ENCODE peak calls at places on chromosomes 2 and 18, in ten cellular contexts. One of them, this sample, is unnamed. For H3K9me3, the result is how much of the 10 kb centered on the place peaks cover.

GRCh38 chr2:140457483-140457882 is 1673.3 kb downstream of the LRP1B start:
- DNase-seq in Peyer's patch: no peak
- DNase-seq in PC-9: no peak
- DNase-seq in heart left ventricle: no peak
- DNase-seq in left ventricle myocardium inferior: no peak
- DNase-seq in MM.1S: no peak
- DNase-seq in heart right ventricle: no peak
- DNase-seq in body of pancreas: no peak
- DNase-seq in breast epithelium: no peak
- DNase-seq in mammary epithelial cell: no peak
- DNase-seq in this sample: no peak

GRCh38 chr2:16068233-16068940 is 128.0 kb downstream of the MYCN start:
- DNase-seq in Peyer's patch: no peak
- DNase-seq in PC-9: no peak
- DNase-seq in heart left ventricle: no peak
- DNase-seq in left ventricle myocardium inferior: no peak
- DNase-seq in MM.1S: no peak
- DNase-seq in heart right ventricle: no peak
- DNase-seq in body of pancreas: no peak
- DNase-seq in breast epithelium: no peak
- DNase-seq in mammary epithelial cell: no peak
- DNase-seq in this sample: peak

GRCh38 chr2:171161425-171162289 is 964 bp upstream of the TLK1 start:
- DNase-seq in Peyer's patch: no peak
- DNase-seq in PC-9: no peak
- DNase-seq in heart left ventricle: no peak
- DNase-seq in left ventricle myocardium inferior: no peak
- DNase-seq in MM.1S: peak
- DNase-seq in heart right ventricle: no peak
- DNase-seq in body of pancreas: no peak
- DNase-seq in breast epithelium: no peak
- DNase-seq in mammary epithelial cell: no peak
- DNase-seq in this sample: no peak

GRCh38 chr2:69305712-69306611 is 81.1 kb downstream of the GFPT1 start:
- DNase-seq in Peyer's patch: no peak
- DNase-seq in PC-9: no peak
- DNase-seq in heart left ventricle: peak
- DNase-seq in left ventricle myocardium inferior: peak
- DNase-seq in MM.1S: no peak
- DNase-seq in heart right ventricle: peak
- DNase-seq in body of pancreas: no peak
- DNase-seq in breast epithelium: no peak
- DNase-seq in mammary epithelial cell: no peak
- DNase-seq in this sample: no peak

GRCh38 chr2:84486436-84487115 is 27.5 kb upstream of the SUCLG1 start:
- DNase-seq in Peyer's patch: no peak
- DNase-seq in PC-9: no peak
- DNase-seq in heart left ventricle: no peak
- DNase-seq in left ventricle myocardium inferior: no peak
- DNase-seq in MM.1S: no peak
- DNase-seq in heart right ventricle: no peak
- DNase-seq in body of pancreas: peak
- DNase-seq in breast epithelium: no peak
- DNase-seq in mammary epithelial cell: no peak
- DNase-seq in this sample: peak

GRCh38 chr2:112480540-112481049 is 1.4 kb upstream of the TTL start:
- DNase-seq in Peyer's patch: no peak
- DNase-seq in PC-9: no peak
- DNase-seq in heart left ventricle: no peak
- DNase-seq in left ventricle myocardium inferior: no peak
- DNase-seq in MM.1S: peak
- DNase-seq in heart right ventricle: no peak
- DNase-seq in body of pancreas: peak
- DNase-seq in breast epithelium: no peak
- DNase-seq in mammary epithelial cell: no peak
- DNase-seq in this sample: peak

GRCh38 chr18:11323359-11323819 is 174.0 kb upstream of the PIEZO2 start:
- DNase-seq in Peyer's patch: no peak
- DNase-seq in PC-9: no peak
- DNase-seq in heart left ventricle: no peak
- DNase-seq in left ventricle myocardium inferior: no peak
- DNase-seq in MM.1S: no peak
- DNase-seq in heart right ventricle: no peak
- DNase-seq in body of pancreas: peak
- DNase-seq in breast epithelium: no peak
- DNase-seq in mammary epithelial cell: peak
- DNase-seq in this sample: peak

GRCh38 chr2:71929482-71929772 is 218.2 kb downstream of the CYP26B1 start:
- DNase-seq in Peyer's patch: no peak
- DNase-seq in PC-9: no peak
- DNase-seq in heart left ventricle: no peak
- DNase-seq in left ventricle myocardium inferior: no peak
- DNase-seq in MM.1S: no peak
- DNase-seq in heart right ventricle: no peak
- DNase-seq in body of pancreas: no peak
- DNase-seq in breast epithelium: no peak
- DNase-seq in mammary epithelial cell: no peak
- DNase-seq in this sample: no peak

GRCh38 chr18:12819330-12819729 is 64.7 kb downstream of the PTPN2 start:
- DNase-seq in Peyer's patch: no peak
- DNase-seq in PC-9: no peak
- DNase-seq in heart left ventricle: no peak
- DNase-seq in left ventricle myocardium inferior: no peak
- DNase-seq in MM.1S: peak
- DNase-seq in heart right ventricle: no peak
- DNase-seq in body of pancreas: no peak
- DNase-seq in breast epithelium: no peak
- DNase-seq in mammary epithelial cell: no peak
- DNase-seq in this sample: no peak

GRCh38 chr2:120825370-120826259 is 89.9 kb downstream of the GLI2 start:
- DNase-seq in Peyer's patch: peak
- DNase-seq in PC-9: no peak
- DNase-seq in heart left ventricle: no peak
- DNase-seq in left ventricle myocardium inferior: peak
- DNase-seq in MM.1S: no peak
- DNase-seq in heart right ventricle: peak
- DNase-seq in body of pancreas: no peak
- DNase-seq in breast epithelium: no peak
- DNase-seq in mammary epithelial cell: peak
- DNase-seq in this sample: no peak

GRCh38 chr2:37550197-37550596 is 121.2 kb downstream of the CDC42EP3 start:
- DNase-seq in Peyer's patch: no peak
- DNase-seq in PC-9: no peak
- DNase-seq in heart left ventricle: no peak
- DNase-seq in left ventricle myocardium inferior: no peak
- DNase-seq in MM.1S: no peak
- DNase-seq in heart right ventricle: no peak
- DNase-seq in body of pancreas: no peak
- DNase-seq in breast epithelium: no peak
- DNase-seq in mammary epithelial cell: no peak
- DNase-seq in this sample: no peak

GRCh38 chr18:76491436-76491800 is 3.6 kb downstream of the ZNF516 start:
- DNase-seq in Peyer's patch: peak
- DNase-seq in PC-9: peak
- DNase-seq in heart left ventricle: peak
- DNase-seq in left ventricle myocardium inferior: peak
- DNase-seq in MM.1S: peak
- DNase-seq in heart right ventricle: peak
- DNase-seq in body of pancreas: peak
- DNase-seq in breast epithelium: peak
- DNase-seq in mammary epithelial cell: peak
- DNase-seq in this sample: peak

GRCh38 chr2:226002438-226002837 is 602.9 kb downstream of the NYAP2 start:
- DNase-seq in Peyer's patch: no peak
- DNase-seq in PC-9: peak
- DNase-seq in heart left ventricle: no peak
- DNase-seq in left ventricle myocardium inferior: no peak
- DNase-seq in MM.1S: peak
- DNase-seq in heart right ventricle: peak
- DNase-seq in body of pancreas: no peak
- DNase-seq in breast epithelium: no peak
- DNase-seq in mammary epithelial cell: peak
- DNase-seq in this sample: no peak

GRCh38 chr2:227856697-227857096 is 14.7 kb upstream of the DAW1 start:
- DNase-seq in Peyer's patch: no peak
- DNase-seq in PC-9: no peak
- DNase-seq in heart left ventricle: no peak
- DNase-seq in left ventricle myocardium inferior: no peak
- DNase-seq in MM.1S: no peak
- DNase-seq in heart right ventricle: no peak
- DNase-seq in body of pancreas: no peak
- DNase-seq in breast epithelium: no peak
- DNase-seq in mammary epithelial cell: no peak
- DNase-seq in this sample: no peak

GRCh38 chr2:218323526-218324472 is 31.5 kb upstream of the TMBIM1 start:
- DNase-seq in Peyer's patch: peak
- DNase-seq in PC-9: peak
- DNase-seq in heart left ventricle: no peak
- DNase-seq in left ventricle myocardium inferior: peak
- DNase-seq in MM.1S: no peak
- DNase-seq in heart right ventricle: no peak
- DNase-seq in body of pancreas: peak
- DNase-seq in breast epithelium: no peak
- DNase-seq in mammary epithelial cell: peak
- DNase-seq in this sample: peak

GRCh38 chr2:5285891-5286290 is 406.3 kb upstream of the SOX11 start:
- DNase-seq in Peyer's patch: no peak
- DNase-seq in PC-9: no peak
- DNase-seq in heart left ventricle: no peak
- DNase-seq in left ventricle myocardium inferior: no peak
- DNase-seq in MM.1S: no peak
- DNase-seq in heart right ventricle: no peak
- DNase-seq in body of pancreas: no peak
- DNase-seq in breast epithelium: no peak
- DNase-seq in mammary epithelial cell: no peak
- DNase-seq in this sample: no peak

GRCh38 chr2:5286370-5286769 is 405.8 kb upstream of the SOX11 start:
- DNase-seq in Peyer's patch: no peak
- DNase-seq in PC-9: no peak
- DNase-seq in heart left ventricle: no peak
- DNase-seq in left ventricle myocardium inferior: no peak
- DNase-seq in MM.1S: no peak
- DNase-seq in heart right ventricle: no peak
- DNase-seq in body of pancreas: no peak
- DNase-seq in breast epithelium: no peak
- DNase-seq in mammary epithelial cell: no peak
- DNase-seq in this sample: no peak

GRCh38 chr2:5287558-5288334 is 404.4 kb upstream of the SOX11 start:
- DNase-seq in Peyer's patch: no peak
- DNase-seq in PC-9: no peak
- DNase-seq in heart left ventricle: no peak
- DNase-seq in left ventricle myocardium inferior: no peak
- DNase-seq in MM.1S: no peak
- DNase-seq in heart right ventricle: no peak
- DNase-seq in body of pancreas: no peak
- DNase-seq in breast epithelium: no peak
- DNase-seq in mammary epithelial cell: no peak
- DNase-seq in this sample: no peak

GRCh38 chr2:5290911-5291546 is 401.2 kb upstream of the SOX11 start:
- DNase-seq in Peyer's patch: no peak
- DNase-seq in PC-9: no peak
- DNase-seq in heart left ventricle: no peak
- DNase-seq in left ventricle myocardium inferior: no peak
- DNase-seq in MM.1S: no peak
- DNase-seq in heart right ventricle: no peak
- DNase-seq in body of pancreas: no peak
- DNase-seq in breast epithelium: no peak
- DNase-seq in mammary epithelial cell: no peak
- DNase-seq in this sample: no peak
- TF ChIP-seq CTCF in Peyer's patch: no peak
- TF ChIP-seq CTCF in PC-9: no peak
- TF ChIP-seq CTCF in heart left ventricle: no peak
- TF ChIP-seq CTCF in left ventricle myocardium inferior: no peak
- TF ChIP-seq CTCF in MM.1S: no peak
- TF ChIP-seq CTCF in heart right ventricle: peak
- TF ChIP-seq CTCF in body of pancreas: no peak
- TF ChIP-seq CTCF in breast epithelium: no peak
- TF ChIP-seq CTCF in mammary epithelial cell: no peak
- TF ChIP-seq CTCF in this sample: peak

GRCh38 chr2:149586063-149586462 is 1.5 kb downstream of the MMADHC start:
- DNase-seq in Peyer's patch: no peak
- DNase-seq in PC-9: no peak
- DNase-seq in heart left ventricle: no peak
- DNase-seq in left ventricle myocardium inferior: no peak
- DNase-seq in MM.1S: no peak
- DNase-seq in heart right ventricle: no peak
- DNase-seq in body of pancreas: no peak
- DNase-seq in breast epithelium: no peak
- DNase-seq in mammary epithelial cell: no peak
- DNase-seq in this sample: no peak
- H3K4me3 ChIP-seq in Peyer's patch: peak
- H3K4me3 ChIP-seq in PC-9: peak
- H3K4me3 ChIP-seq in heart left ventricle: peak
- H3K4me3 ChIP-seq in left ventricle myocardium inferior: peak
- H3K4me3 ChIP-seq in MM.1S: peak
- H3K4me3 ChIP-seq in heart right ventricle: peak
- H3K4me3 ChIP-seq in body of pancreas: no peak
- H3K4me3 ChIP-seq in breast epithelium: peak
- H3K4me3 ChIP-seq in mammary epithelial cell: peak
- H3K4me3 ChIP-seq in this sample: peak

GRCh38 chr2:229160984-229161383 is 110.1 kb downstream of the PID1 start:
- DNase-seq in Peyer's patch: no peak
- DNase-seq in PC-9: no peak
- DNase-seq in heart left ventricle: no peak
- DNase-seq in left ventricle myocardium inferior: no peak
- DNase-seq in MM.1S: no peak
- DNase-seq in heart right ventricle: no peak
- DNase-seq in body of pancreas: no peak
- DNase-seq in breast epithelium: no peak
- DNase-seq in mammary epithelial cell: no peak
- DNase-seq in this sample: no peak
- H3K9me3 ChIP-seq in Peyer's patch: under half
- H3K9me3 ChIP-seq in PC-9: under half
- H3K9me3 ChIP-seq in heart left ventricle: under half
- H3K9me3 ChIP-seq in left ventricle myocardium inferior: under half
- H3K9me3 ChIP-seq in MM.1S: under half
- H3K9me3 ChIP-seq in heart right ventricle: under half
- H3K9me3 ChIP-seq in body of pancreas: under half
- H3K9me3 ChIP-seq in breast epithelium: under half
- H3K9me3 ChIP-seq in mammary epithelial cell: under half
- H3K9me3 ChIP-seq in this sample: under half

DNA sequence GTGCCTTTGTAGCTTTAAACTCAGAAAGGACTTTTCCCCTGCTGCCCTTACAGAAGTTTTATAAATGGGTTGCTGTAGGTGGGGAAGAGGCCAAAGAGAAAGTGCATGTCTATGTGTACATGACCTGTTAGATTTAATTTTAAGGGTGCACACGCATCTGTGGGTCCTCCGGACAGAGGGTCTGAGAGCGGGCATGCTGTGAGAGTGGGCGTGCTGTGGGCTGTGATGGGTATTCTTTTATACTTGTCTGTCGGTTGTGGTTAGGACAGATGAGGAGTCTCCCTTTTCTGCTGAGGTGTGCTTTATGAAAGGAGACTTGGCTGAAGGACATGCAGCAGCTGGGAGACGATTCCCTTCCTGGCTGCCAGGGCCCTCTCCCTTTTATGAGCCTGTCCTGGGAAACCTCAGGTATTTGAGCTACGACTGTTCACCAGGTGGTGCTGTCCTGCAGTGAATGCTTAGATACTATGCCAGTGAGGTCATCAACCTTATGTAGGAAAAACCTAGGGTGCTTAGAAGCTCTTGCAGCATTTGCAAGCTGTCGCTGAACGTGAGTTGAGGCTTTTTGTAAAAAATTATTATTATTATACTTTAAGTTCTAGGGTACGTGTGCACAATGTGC is 67.5 kb downstream of the TANC1 start:
- DNase-seq in Peyer's patch: peak
- DNase-seq in PC-9: peak
- DNase-seq in heart left ventricle: no peak
- DNase-seq in left ventricle myocardium inferior: no peak
- DNase-seq in MM.1S: peak
- DNase-seq in heart right ventricle: no peak
- DNase-seq in body of pancreas: peak
- DNase-seq in breast epithelium: no peak
- DNase-seq in mammary epithelial cell: peak
- DNase-seq in this sample: peak
- TF ChIP-seq CTCF in Peyer's patch: no peak
- TF ChIP-seq CTCF in PC-9: peak
- TF ChIP-seq CTCF in heart left ventricle: no peak
- TF ChIP-seq CTCF in left ventricle myocardium inferior: peak
- TF ChIP-seq CTCF in MM.1S: peak
- TF ChIP-seq CTCF in heart right ventricle: peak
- TF ChIP-seq CTCF in body of pancreas: peak
- TF ChIP-seq CTCF in breast epithelium: peak
- TF ChIP-seq CTCF in mammary epithelial cell: peak
- TF ChIP-seq CTCF in this sample: peak